ENCODE peak calls at places on chromosomes 16 and 17, in six cellular contexts. Q, C, B, L, E and M are unnamed samples.

GRCh38 chr17:16937431-16937830 is 34.5 kb downstream of the TNFRSF13B start:
- DNase-seq in L (no peak), Q (peak), E (no peak), C (no peak), B (no peak), M (no peak)

GRCh38 chr17:17440938-17441730 is 35.7 kb upstream of the MED9 start:
- DNase-seq in E (no peak), L (no peak), Q (peak), C (no peak), B (no peak), M (no peak)

GRCh38 chr16:50450957-50451356 is 82.2 kb upstream of the BRD7 start:
- DNase-seq in L (no peak), Q (no peak), E (no peak), C (no peak), B (no peak), M (no peak)

GRCh38 chr16:534089-534635 is 6.7 kb downstream of the CAPN15 start:
- DNase-seq in B (no peak), Q (no peak), C (no peak), L (peak), E (no peak), M (peak)

GRCh38 chr16:67238806-67239470 is 8.3 kb downstream of the FHOD1 start:
- DNase-seq in E (no peak), L (no peak), C (no peak), Q (no peak), B (no peak), M (no peak)

GRCh38 chr17:64281962-64282752 is 19.1 kb upstream of the TEX2 start:
- DNase-seq in B (peak), L (peak), C (peak), Q (no peak), E (peak), M (peak)

GRCh38 chr17:76643553-76644148 is at the start of gene ST6GALNAC1:
- DNase-seq in C (peak), L (no peak), Q (no peak), B (no peak), E (peak), M (no peak)

GRCh38 chr17:67478266-67479118 is 101.4 kb downstream of the PITPNC1 start:
- DNase-seq in E (no peak), L (no peak), C (peak), B (no peak), Q (no peak), M (no peak)

GRCh38 chr17:72677714-72678390 is 414.6 kb downstream of the SLC39A11 start:
- DNase-seq in L (no peak), E (no peak), B (no peak), Q (no peak), C (no peak), M (no peak)

GRCh38 chr17:61232871-61233270 is 166.8 kb upstream of the TBX2 start:
- DNase-seq in B (no peak), Q (no peak), C (no peak), E (no peak), L (no peak), M (no peak)

GRCh38 chr17:61235821-61236197 is 163.8 kb upstream of the TBX2 start:
- DNase-seq in Q (no peak), E (no peak), B (peak), L (no peak), C (no peak), M (no peak)

GRCh38 chr17:61235001-61235820 is 164.4 kb upstream of the TBX2 start:
- DNase-seq in B (no peak), L (no peak), Q (no peak), E (no peak), C (no peak), M (no peak)

GRCh38 chr17:61230972-61231820 is 168.4 kb upstream of the TBX2 start:
- DNase-seq in Q (no peak), E (no peak), C (no peak), L (no peak), B (no peak), M (no peak)

DNA sequence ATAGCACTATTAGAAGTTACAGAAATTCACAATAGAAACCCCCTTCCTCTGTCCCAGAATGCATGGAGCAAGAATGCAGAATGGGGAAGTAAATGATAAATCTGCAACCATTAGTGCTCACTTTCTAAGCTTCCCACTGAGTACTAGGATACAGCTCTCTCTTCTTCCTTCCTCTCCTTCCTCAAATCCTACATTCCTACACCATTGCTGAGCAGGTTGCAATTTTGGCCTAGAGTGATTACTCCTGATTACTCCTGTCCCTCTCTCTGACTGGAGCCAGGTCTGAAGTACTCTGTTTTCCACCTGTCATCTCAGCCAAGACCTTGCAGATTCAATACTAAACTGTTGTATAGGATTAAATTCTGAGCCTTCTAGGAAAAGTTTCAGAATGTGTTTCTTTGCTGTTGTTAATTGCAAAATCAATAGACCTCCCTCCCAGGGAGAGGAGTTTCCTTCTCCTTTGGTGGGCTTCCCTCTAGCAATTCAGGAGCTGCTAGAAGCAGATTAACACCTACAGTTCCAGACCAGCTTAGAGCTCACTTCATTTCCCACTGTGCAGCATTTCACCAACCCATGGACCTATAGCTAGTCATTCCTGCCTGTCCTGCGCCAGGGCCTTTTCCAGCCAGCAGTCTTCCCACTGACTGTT is 165.4 kb upstream of the TBX2 start:
- DNase-seq in B (no peak), L (no peak), E (no peak), C (no peak), Q (no peak), M (no peak)
- H3K27ac ChIP-seq in B (no peak), L (no peak), E (no peak), C (no peak), Q (no peak), M (no peak)

DNA sequence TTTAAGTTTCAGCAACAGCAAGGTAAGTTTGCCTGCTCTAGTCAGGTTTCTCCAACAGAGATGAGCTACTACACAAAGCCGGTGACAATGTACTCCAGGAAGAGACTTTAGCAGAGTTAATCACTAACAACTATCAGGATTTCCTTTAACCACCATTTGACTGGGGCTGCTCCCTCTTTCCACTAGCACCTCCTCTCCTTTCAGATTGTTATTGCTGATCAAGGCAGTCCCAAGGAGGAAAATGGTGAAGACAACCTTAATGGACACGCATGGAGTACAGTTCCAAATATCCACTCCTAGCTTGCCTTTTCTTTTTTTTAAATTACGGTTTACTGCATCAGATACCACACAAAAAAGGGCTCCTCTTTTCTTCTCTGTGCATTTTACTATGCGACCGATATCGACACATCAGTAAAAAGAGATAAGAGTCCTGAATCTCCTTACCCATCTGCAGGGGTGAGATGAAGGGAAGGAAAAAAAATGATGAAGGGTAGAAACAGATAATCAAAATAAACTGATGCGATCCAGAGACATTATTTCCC is 30.9 kb downstream of the FAM222B start:
- DNase-seq in Q (no peak), B (peak), L (no peak), C (no peak), E (no peak), M (no peak)
- H3K27ac ChIP-seq in Q (peak), B (peak), L (peak), C (peak), E (peak), M (peak)

DNA sequence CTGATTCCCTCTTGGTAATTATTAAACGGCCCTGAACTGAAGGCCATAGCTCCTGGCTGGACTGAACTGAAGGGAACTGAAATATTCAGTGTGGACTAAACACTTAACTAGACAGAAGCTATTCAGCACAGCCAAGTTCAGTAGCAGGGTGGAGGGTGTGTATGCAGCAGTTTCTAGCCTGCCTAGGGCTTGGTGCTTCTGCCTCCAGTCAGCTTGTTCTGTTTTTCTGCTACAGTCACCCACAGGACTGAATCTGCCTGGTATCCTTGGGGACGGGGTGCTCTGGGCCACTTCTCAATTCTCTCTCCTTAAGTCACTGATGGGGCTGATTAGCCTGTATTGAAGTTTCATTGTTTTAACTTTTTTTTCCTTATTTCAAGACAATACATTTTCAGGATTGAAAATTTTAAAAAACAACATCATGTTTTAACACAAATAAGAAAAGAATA is 77.1 kb downstream of the WWP2 start:
- DNase-seq in Q (no peak), B (no peak), E (no peak), C (no peak), L (peak), M (no peak)
- H3K27ac ChIP-seq in Q (peak), B (no peak), E (no peak), C (no peak), L (peak), M (peak)

DNA sequence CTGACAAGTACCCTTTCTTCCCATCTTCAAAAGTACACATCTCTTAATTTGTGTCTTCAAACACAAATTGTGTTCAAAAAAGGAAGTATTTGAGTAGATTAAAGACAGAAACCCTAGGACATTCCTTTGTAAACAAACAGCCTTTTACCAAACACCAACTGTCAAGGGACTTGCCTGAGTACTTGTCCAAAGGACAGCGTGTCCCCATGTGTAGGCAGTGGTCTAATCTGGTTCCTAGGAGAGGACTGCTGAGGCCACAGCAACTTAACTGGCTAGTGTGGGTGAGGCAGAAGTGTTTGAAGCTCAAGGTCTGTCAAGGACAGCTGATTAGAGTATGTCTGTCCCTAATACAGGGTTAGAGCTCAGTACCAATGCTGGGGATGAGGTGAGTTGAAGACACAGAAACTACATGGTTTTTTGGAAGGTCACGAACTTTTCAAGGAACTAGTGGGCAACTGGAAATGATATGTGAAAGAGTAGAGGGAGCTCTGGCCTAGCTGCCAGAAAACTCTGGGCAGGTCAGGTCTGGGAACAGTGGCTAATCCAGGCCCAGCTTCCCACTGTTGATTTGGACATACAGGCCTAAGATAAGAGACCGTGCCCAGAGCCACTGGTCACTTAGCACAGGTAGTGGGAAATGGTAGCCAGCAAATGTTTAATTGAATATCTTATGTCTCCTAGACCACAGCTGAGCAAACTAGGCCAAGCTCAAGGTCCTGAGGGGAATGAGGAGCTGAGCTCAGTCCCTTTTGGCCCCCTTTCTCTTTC is 10.1 kb downstream of the HMOX2 start:
- DNase-seq in L (peak), C (no peak), E (no peak), Q (no peak), B (no peak), M (no peak)
- H3K27ac ChIP-seq in L (peak), C (peak), E (peak), Q (peak), B (no peak), M (no peak)

DNA sequence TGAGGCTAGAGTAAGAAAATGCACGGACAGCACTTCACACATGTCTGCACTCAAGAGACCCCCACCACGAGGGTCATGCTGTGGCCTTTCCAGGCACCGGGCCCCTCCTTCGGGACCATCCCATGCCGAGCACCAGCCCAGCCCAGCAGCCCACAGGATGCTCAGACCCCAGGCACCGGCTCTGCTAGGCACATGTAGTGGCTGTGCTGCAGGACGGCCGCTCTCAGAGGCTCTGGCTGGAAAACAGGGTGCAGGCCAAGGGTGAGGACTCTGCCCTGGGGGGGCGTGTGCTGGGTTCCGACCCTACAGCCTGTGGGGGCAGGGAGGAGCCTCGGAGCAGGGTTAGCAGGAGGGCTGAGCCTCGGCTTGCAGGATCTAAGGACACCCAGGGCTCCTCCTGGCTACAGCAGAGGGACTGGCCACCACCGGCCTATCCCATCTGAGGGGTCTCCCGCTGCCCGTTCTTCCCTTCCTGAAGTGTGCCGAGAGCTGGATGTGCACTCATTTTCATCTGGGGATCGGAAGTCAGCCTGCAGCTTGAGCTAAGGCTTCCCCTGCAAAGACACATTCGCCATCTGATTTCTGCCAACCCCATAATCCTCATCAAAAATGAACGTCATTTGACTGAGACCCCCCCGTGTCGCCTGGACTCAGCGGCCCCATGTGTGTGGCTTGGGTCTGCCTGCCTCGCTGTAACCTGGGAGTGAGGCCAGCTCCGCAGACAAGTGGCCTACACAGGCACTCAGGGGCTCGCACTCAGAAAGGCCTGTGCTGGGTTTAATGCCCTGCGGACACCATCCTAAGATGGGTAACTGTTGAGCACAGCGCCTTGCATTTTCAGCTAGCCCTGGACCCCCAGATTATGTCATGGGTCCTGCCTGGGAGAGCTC is 293.1 kb upstream of the FOXF1 start:
- DNase-seq in E (no peak), C (no peak), L (peak), Q (peak), B (no peak), M (no peak)
- H3K27ac ChIP-seq in E (no peak), C (no peak), L (peak), Q (no peak), B (no peak), M (no peak)

DNA sequence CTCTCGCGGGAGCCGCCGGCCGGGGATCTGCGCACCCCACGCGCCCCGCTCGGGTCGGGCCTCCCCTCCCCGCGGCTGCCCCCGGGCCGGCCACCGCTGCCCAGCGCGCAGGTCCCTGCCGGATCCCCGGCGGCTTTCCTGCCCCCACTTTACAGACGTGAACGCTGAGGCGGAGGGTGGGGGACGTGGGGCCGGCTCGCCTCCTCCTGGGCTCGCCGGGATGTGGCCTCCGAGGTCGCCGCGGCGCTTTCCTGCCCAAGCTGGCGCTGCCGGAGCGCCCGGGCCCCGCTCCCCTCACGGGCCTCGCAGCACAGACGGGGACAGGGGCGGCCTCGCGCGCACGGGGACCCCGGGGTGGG is 26.7 kb downstream of the RTN4RL1 start:
- DNase-seq in L (peak), Q (no peak), B (no peak), E (peak), C (peak), M (peak)
- H3K27ac ChIP-seq in L (peak), Q (peak), B (no peak), E (no peak), C (no peak), M (peak)

GRCh38 chr16:69885722-69886121 is 65.4 kb upstream of the CLEC18A start:
- DNase-seq in B (no peak), E (no peak), L (no peak), Q (no peak), C (no peak), M (no peak)

GRCh38 chr16:69883744-69884143 is 67.4 kb upstream of the CLEC18A start:
- DNase-seq in B (no peak), L (no peak), C (no peak), Q (no peak), E (no peak), M (no peak)

GRCh38 chr16:69881141-69881540 is 70.0 kb upstream of the CLEC18A start:
- DNase-seq in L (no peak), B (no peak), E (no peak), C (no peak), Q (no peak), M (no peak)

GRCh38 chr16:69880640-69881133 is 70.4 kb upstream of the CLEC18A start:
- DNase-seq in E (no peak), C (no peak), L (no peak), Q (no peak), B (no peak), M (no peak)
- H3K27ac ChIP-seq in E (no peak), C (no peak), L (no peak), Q (no peak), B (no peak), M (no peak)